ENCODE peak calls at places on chromosomes 13 and 19, in six cellular contexts. One of them, this sample, is unnamed.

GRCh38 chr19:31334101-31334848 is 15.0 kb downstream of the TSHZ3 start:
- DNase-seq in NCI-H1417 treated with DMSO at 0.1 percent for 48 hours: no peak
- DNase-seq in NCI-H748 treated with DMSO at 0.1 percent for 48 hours: no peak
- DNase-seq in stimulated activated CD8-positive, alpha-beta memory T cell treated with anti-CD3 and anti-CD28 coated beads, Interleukin-7, amount 100 ng/mL, for 24 hours: no peak
- DNase-seq in HAP-1: peak
- DNase-seq in EL: peak
- DNase-seq in this sample: no peak

GRCh38 chr13:23510979-23511735 is 59.1 kb upstream of the TNFRSF19 start:
- DNase-seq in EL: peak
- DNase-seq in NCI-H748 treated with DMSO at 0.1 percent for 48 hours: peak
- DNase-seq in HAP-1: no peak
- DNase-seq in stimulated activated CD8-positive, alpha-beta memory T cell treated with anti-CD3 and anti-CD28 coated beads, Interleukin-7, amount 100 ng/mL, for 24 hours: no peak
- DNase-seq in NCI-H1417 treated with DMSO at 0.1 percent for 48 hours: no peak
- DNase-seq in this sample: no peak

GRCh38 chr19:33429891-33430673 is 56.6 kb downstream of the CEBPG start:
- DNase-seq in NCI-H748 treated with DMSO at 0.1 percent for 48 hours: no peak
- DNase-seq in EL: no peak
- DNase-seq in HAP-1: no peak
- DNase-seq in stimulated activated CD8-positive, alpha-beta memory T cell treated with anti-CD3 and anti-CD28 coated beads, Interleukin-7, amount 100 ng/mL, for 24 hours: no peak
- DNase-seq in NCI-H1417 treated with DMSO at 0.1 percent for 48 hours: no peak
- DNase-seq in this sample: no peak

GRCh38 chr19:2434721-2435265 is 7.4 kb upstream of the TIMM13 start:
- DNase-seq in stimulated activated CD8-positive, alpha-beta memory T cell treated with anti-CD3 and anti-CD28 coated beads, Interleukin-7, amount 100 ng/mL, for 24 hours: no peak
- DNase-seq in HAP-1: no peak
- DNase-seq in NCI-H748 treated with DMSO at 0.1 percent for 48 hours: no peak
- DNase-seq in EL: no peak
- DNase-seq in NCI-H1417 treated with DMSO at 0.1 percent for 48 hours: no peak
- DNase-seq in this sample: no peak

GRCh38 chr13:102700088-102701031 is 5.5 kb upstream of the METTL21C start:
- DNase-seq in stimulated activated CD8-positive, alpha-beta memory T cell treated with anti-CD3 and anti-CD28 coated beads, Interleukin-7, amount 100 ng/mL, for 24 hours: no peak
- DNase-seq in NCI-H748 treated with DMSO at 0.1 percent for 48 hours: no peak
- DNase-seq in NCI-H1417 treated with DMSO at 0.1 percent for 48 hours: no peak
- DNase-seq in HAP-1: no peak
- DNase-seq in EL: peak
- DNase-seq in this sample: no peak

GRCh38 chr13:40981361-40981760 is 37.8 kb downstream of the ELF1 start:
- DNase-seq in NCI-H748 treated with DMSO at 0.1 percent for 48 hours: no peak
- DNase-seq in NCI-H1417 treated with DMSO at 0.1 percent for 48 hours: no peak
- DNase-seq in HAP-1: no peak
- DNase-seq in EL: no peak
- DNase-seq in stimulated activated CD8-positive, alpha-beta memory T cell treated with anti-CD3 and anti-CD28 coated beads, Interleukin-7, amount 100 ng/mL, for 24 hours: no peak
- DNase-seq in this sample: peak

GRCh38 chr19:42529248-42529764 is 1.0 kb upstream of the CEACAM1 start:
- DNase-seq in stimulated activated CD8-positive, alpha-beta memory T cell treated with anti-CD3 and anti-CD28 coated beads, Interleukin-7, amount 100 ng/mL, for 24 hours: peak
- DNase-seq in HAP-1: peak
- DNase-seq in EL: peak
- DNase-seq in NCI-H748 treated with DMSO at 0.1 percent for 48 hours: no peak
- DNase-seq in NCI-H1417 treated with DMSO at 0.1 percent for 48 hours: no peak
- DNase-seq in this sample: peak

GRCh38 chr13:44921478-44921877 is 67.8 kb downstream of the NUFIP1 start:
- DNase-seq in NCI-H748 treated with DMSO at 0.1 percent for 48 hours: no peak
- DNase-seq in NCI-H1417 treated with DMSO at 0.1 percent for 48 hours: no peak
- DNase-seq in HAP-1: no peak
- DNase-seq in stimulated activated CD8-positive, alpha-beta memory T cell treated with anti-CD3 and anti-CD28 coated beads, Interleukin-7, amount 100 ng/mL, for 24 hours: no peak
- DNase-seq in EL: no peak
- DNase-seq in this sample: no peak

GRCh38 chr13:75481176-75482069 is 546 bp downstream of the TBC1D4 start:
- DNase-seq in HAP-1: peak
- DNase-seq in EL: peak
- DNase-seq in NCI-H1417 treated with DMSO at 0.1 percent for 48 hours: no peak
- DNase-seq in NCI-H748 treated with DMSO at 0.1 percent for 48 hours: peak
- DNase-seq in stimulated activated CD8-positive, alpha-beta memory T cell treated with anti-CD3 and anti-CD28 coated beads, Interleukin-7, amount 100 ng/mL, for 24 hours: no peak
- DNase-seq in this sample: no peak

GRCh38 chr13:54029720-54030119 is 1001.1 kb downstream of the OLFM4 start:
- DNase-seq in NCI-H1417 treated with DMSO at 0.1 percent for 48 hours: no peak
- DNase-seq in stimulated activated CD8-positive, alpha-beta memory T cell treated with anti-CD3 and anti-CD28 coated beads, Interleukin-7, amount 100 ng/mL, for 24 hours: no peak
- DNase-seq in NCI-H748 treated with DMSO at 0.1 percent for 48 hours: no peak
- DNase-seq in EL: no peak
- DNase-seq in HAP-1: no peak
- DNase-seq in this sample: peak

GRCh38 chr19:20167020-20167644 is at the start of gene ZNF486:
- DNase-seq in NCI-H1417 treated with DMSO at 0.1 percent for 48 hours: no peak
- DNase-seq in HAP-1: no peak
- DNase-seq in EL: peak
- DNase-seq in NCI-H748 treated with DMSO at 0.1 percent for 48 hours: peak
- DNase-seq in stimulated activated CD8-positive, alpha-beta memory T cell treated with anti-CD3 and anti-CD28 coated beads, Interleukin-7, amount 100 ng/mL, for 24 hours: peak
- DNase-seq in this sample: peak

GRCh38 chr19:3482507-3483225 is 575 bp downstream of the SMIM44 start:
- DNase-seq in stimulated activated CD8-positive, alpha-beta memory T cell treated with anti-CD3 and anti-CD28 coated beads, Interleukin-7, amount 100 ng/mL, for 24 hours: no peak
- DNase-seq in NCI-H748 treated with DMSO at 0.1 percent for 48 hours: no peak
- DNase-seq in EL: no peak
- DNase-seq in HAP-1: no peak
- DNase-seq in NCI-H1417 treated with DMSO at 0.1 percent for 48 hours: no peak
- DNase-seq in this sample: no peak

GRCh38 chr19:1396019-1396767 is 5.1 kb downstream of the GAMT start:
- DNase-seq in EL: no peak
- DNase-seq in NCI-H748 treated with DMSO at 0.1 percent for 48 hours: no peak
- DNase-seq in stimulated activated CD8-positive, alpha-beta memory T cell treated with anti-CD3 and anti-CD28 coated beads, Interleukin-7, amount 100 ng/mL, for 24 hours: no peak
- DNase-seq in HAP-1: no peak
- DNase-seq in NCI-H1417 treated with DMSO at 0.1 percent for 48 hours: no peak
- DNase-seq in this sample: no peak

GRCh38 chr19:3350014-3350663 is 16.2 kb upstream of the NFIC start:
- DNase-seq in NCI-H748 treated with DMSO at 0.1 percent for 48 hours: peak
- DNase-seq in stimulated activated CD8-positive, alpha-beta memory T cell treated with anti-CD3 and anti-CD28 coated beads, Interleukin-7, amount 100 ng/mL, for 24 hours: no peak
- DNase-seq in HAP-1: no peak
- DNase-seq in NCI-H1417 treated with DMSO at 0.1 percent for 48 hours: no peak
- DNase-seq in EL: no peak
- DNase-seq in this sample: no peak

GRCh38 chr19:45568732-45569131 is 15.9 kb downstream of the OPA3 start:
- DNase-seq in NCI-H1417 treated with DMSO at 0.1 percent for 48 hours: no peak
- DNase-seq in HAP-1: no peak
- DNase-seq in NCI-H748 treated with DMSO at 0.1 percent for 48 hours: no peak
- DNase-seq in EL: peak
- DNase-seq in stimulated activated CD8-positive, alpha-beta memory T cell treated with anti-CD3 and anti-CD28 coated beads, Interleukin-7, amount 100 ng/mL, for 24 hours: no peak
- DNase-seq in this sample: no peak

GRCh38 chr19:17703823-17704463 is 15.3 kb upstream of the MAP1S start:
- DNase-seq in EL: peak
- DNase-seq in NCI-H748 treated with DMSO at 0.1 percent for 48 hours: no peak
- DNase-seq in HAP-1: no peak
- DNase-seq in NCI-H1417 treated with DMSO at 0.1 percent for 48 hours: no peak
- DNase-seq in stimulated activated CD8-positive, alpha-beta memory T cell treated with anti-CD3 and anti-CD28 coated beads, Interleukin-7, amount 100 ng/mL, for 24 hours: peak
- DNase-seq in this sample: peak

GRCh38 chr19:50467566-50467965 is 8.7 kb upstream of the EMC10 start:
- DNase-seq in HAP-1: no peak
- DNase-seq in EL: no peak
- DNase-seq in NCI-H748 treated with DMSO at 0.1 percent for 48 hours: no peak
- DNase-seq in NCI-H1417 treated with DMSO at 0.1 percent for 48 hours: no peak
- DNase-seq in stimulated activated CD8-positive, alpha-beta memory T cell treated with anti-CD3 and anti-CD28 coated beads, Interleukin-7, amount 100 ng/mL, for 24 hours: no peak
- DNase-seq in this sample: no peak

GRCh38 chr19:56119585-56119978 is 1.5 kb downstream of the ZNF787 start:
- DNase-seq in NCI-H1417 treated with DMSO at 0.1 percent for 48 hours: no peak
- DNase-seq in HAP-1: no peak
- DNase-seq in NCI-H748 treated with DMSO at 0.1 percent for 48 hours: no peak
- DNase-seq in EL: peak
- DNase-seq in stimulated activated CD8-positive, alpha-beta memory T cell treated with anti-CD3 and anti-CD28 coated beads, Interleukin-7, amount 100 ng/mL, for 24 hours: no peak
- DNase-seq in this sample: peak

GRCh38 chr19:40529093-40529954 is 47.3 kb upstream of the SHKBP1 start:
- DNase-seq in EL: peak
- DNase-seq in stimulated activated CD8-positive, alpha-beta memory T cell treated with anti-CD3 and anti-CD28 coated beads, Interleukin-7, amount 100 ng/mL, for 24 hours: peak
- DNase-seq in HAP-1: peak
- DNase-seq in NCI-H1417 treated with DMSO at 0.1 percent for 48 hours: peak
- DNase-seq in NCI-H748 treated with DMSO at 0.1 percent for 48 hours: peak
- DNase-seq in this sample: peak

GRCh38 chr19:53140351-53140750 is 7.6 kb upstream of the ZNF415 start:
- DNase-seq in HAP-1: no peak
- DNase-seq in EL: no peak
- DNase-seq in NCI-H1417 treated with DMSO at 0.1 percent for 48 hours: no peak
- DNase-seq in NCI-H748 treated with DMSO at 0.1 percent for 48 hours: no peak
- DNase-seq in stimulated activated CD8-positive, alpha-beta memory T cell treated with anti-CD3 and anti-CD28 coated beads, Interleukin-7, amount 100 ng/mL, for 24 hours: no peak
- DNase-seq in this sample: no peak

GRCh38 chr13:38635030-38635429 is 51.8 kb upstream of the FREM2 start:
- DNase-seq in NCI-H748 treated with DMSO at 0.1 percent for 48 hours: no peak
- DNase-seq in stimulated activated CD8-positive, alpha-beta memory T cell treated with anti-CD3 and anti-CD28 coated beads, Interleukin-7, amount 100 ng/mL, for 24 hours: no peak
- DNase-seq in NCI-H1417 treated with DMSO at 0.1 percent for 48 hours: no peak
- DNase-seq in EL: no peak
- DNase-seq in HAP-1: no peak
- DNase-seq in this sample: no peak

GRCh38 chr13:113506025-113506685 is 15.6 kb upstream of the DCUN1D2 start:
- DNase-seq in HAP-1: no peak
- DNase-seq in stimulated activated CD8-positive, alpha-beta memory T cell treated with anti-CD3 and anti-CD28 coated beads, Interleukin-7, amount 100 ng/mL, for 24 hours: no peak
- DNase-seq in NCI-H748 treated with DMSO at 0.1 percent for 48 hours: no peak
- DNase-seq in EL: no peak
- DNase-seq in NCI-H1417 treated with DMSO at 0.1 percent for 48 hours: no peak
- DNase-seq in this sample: peak

GRCh38 chr13:48783181-48783630 is 129.5 kb downstream of the CYSLTR2 start:
- DNase-seq in EL: peak
- DNase-seq in NCI-H748 treated with DMSO at 0.1 percent for 48 hours: no peak
- DNase-seq in HAP-1: no peak
- DNase-seq in stimulated activated CD8-positive, alpha-beta memory T cell treated with anti-CD3 and anti-CD28 coated beads, Interleukin-7, amount 100 ng/mL, for 24 hours: no peak
- DNase-seq in NCI-H1417 treated with DMSO at 0.1 percent for 48 hours: no peak
- DNase-seq in this sample: peak

GRCh38 chr13:106522898-106523525 is 12.4 kb downstream of the EFNB2 start:
- DNase-seq in NCI-H748 treated with DMSO at 0.1 percent for 48 hours: no peak
- DNase-seq in NCI-H1417 treated with DMSO at 0.1 percent for 48 hours: no peak
- DNase-seq in EL: no peak
- DNase-seq in stimulated activated CD8-positive, alpha-beta memory T cell treated with anti-CD3 and anti-CD28 coated beads, Interleukin-7, amount 100 ng/mL, for 24 hours: no peak
- DNase-seq in HAP-1: no peak
- DNase-seq in this sample: no peak

GRCh38 chr19:45657520-45658163 is 10.4 kb upstream of the GIPR start:
- DNase-seq in HAP-1: no peak
- DNase-seq in NCI-H1417 treated with DMSO at 0.1 percent for 48 hours: no peak
- DNase-seq in stimulated activated CD8-positive, alpha-beta memory T cell treated with anti-CD3 and anti-CD28 coated beads, Interleukin-7, amount 100 ng/mL, for 24 hours: no peak
- DNase-seq in EL: no peak
- DNase-seq in NCI-H748 treated with DMSO at 0.1 percent for 48 hours: no peak
- DNase-seq in this sample: no peak

GRCh38 chr13:39499580-39499979 is 103.4 kb downstream of the LHFPL6 start:
- DNase-seq in NCI-H1417 treated with DMSO at 0.1 percent for 48 hours: no peak
- DNase-seq in HAP-1: no peak
- DNase-seq in NCI-H748 treated with DMSO at 0.1 percent for 48 hours: no peak
- DNase-seq in stimulated activated CD8-positive, alpha-beta memory T cell treated with anti-CD3 and anti-CD28 coated beads, Interleukin-7, amount 100 ng/mL, for 24 hours: no peak
- DNase-seq in EL: no peak
- DNase-seq in this sample: no peak

GRCh38 chr19:44566984-44567383 is 37.5 kb upstream of the CEACAM20 start:
- DNase-seq in HAP-1: no peak
- DNase-seq in NCI-H748 treated with DMSO at 0.1 percent for 48 hours: no peak
- DNase-seq in EL: no peak
- DNase-seq in stimulated activated CD8-positive, alpha-beta memory T cell treated with anti-CD3 and anti-CD28 coated beads, Interleukin-7, amount 100 ng/mL, for 24 hours: no peak
- DNase-seq in NCI-H1417 treated with DMSO at 0.1 percent for 48 hours: no peak
- DNase-seq in this sample: peak

GRCh38 chr19:51129716-51130115 is 5.0 kb downstream of the SIGLEC9 start:
- DNase-seq in NCI-H748 treated with DMSO at 0.1 percent for 48 hours: no peak
- DNase-seq in EL: no peak
- DNase-seq in stimulated activated CD8-positive, alpha-beta memory T cell treated with anti-CD3 and anti-CD28 coated beads, Interleukin-7, amount 100 ng/mL, for 24 hours: no peak
- DNase-seq in NCI-H1417 treated with DMSO at 0.1 percent for 48 hours: no peak
- DNase-seq in HAP-1: no peak
- DNase-seq in this sample: no peak

GRCh38 chr19:47158879-47159509 is 28.4 kb downstream of the SAE1 start:
- DNase-seq in EL: peak
- DNase-seq in NCI-H748 treated with DMSO at 0.1 percent for 48 hours: no peak
- DNase-seq in stimulated activated CD8-positive, alpha-beta memory T cell treated with anti-CD3 and anti-CD28 coated beads, Interleukin-7, amount 100 ng/mL, for 24 hours: no peak
- DNase-seq in HAP-1: no peak
- DNase-seq in NCI-H1417 treated with DMSO at 0.1 percent for 48 hours: no peak
- DNase-seq in this sample: no peak

GRCh38 chr13:66556306-66556705 is 673.8 kb downstream of the PCDH9 start:
- DNase-seq in stimulated activated CD8-positive, alpha-beta memory T cell treated with anti-CD3 and anti-CD28 coated beads, Interleukin-7, amount 100 ng/mL, for 24 hours: no peak
- DNase-seq in HAP-1: no peak
- DNase-seq in NCI-H1417 treated with DMSO at 0.1 percent for 48 hours: no peak
- DNase-seq in NCI-H748 treated with DMSO at 0.1 percent for 48 hours: no peak
- DNase-seq in EL: peak
- DNase-seq in this sample: no peak

GRCh38 chr19:55348317-55349034 is 6.0 kb downstream of the COX6B2 start:
- DNase-seq in stimulated activated CD8-positive, alpha-beta memory T cell treated with anti-CD3 and anti-CD28 coated beads, Interleukin-7, amount 100 ng/mL, for 24 hours: no peak
- DNase-seq in NCI-H1417 treated with DMSO at 0.1 percent for 48 hours: no peak
- DNase-seq in HAP-1: peak
- DNase-seq in NCI-H748 treated with DMSO at 0.1 percent for 48 hours: no peak
- DNase-seq in EL: no peak
- DNase-seq in this sample: no peak

GRCh38 chr13:101489635-101490034 is 37.2 kb downstream of the ITGBL1 start:
- DNase-seq in HAP-1: no peak
- DNase-seq in stimulated activated CD8-positive, alpha-beta memory T cell treated with anti-CD3 and anti-CD28 coated beads, Interleukin-7, amount 100 ng/mL, for 24 hours: no peak
- DNase-seq in EL: peak
- DNase-seq in NCI-H1417 treated with DMSO at 0.1 percent for 48 hours: no peak
- DNase-seq in NCI-H748 treated with DMSO at 0.1 percent for 48 hours: no peak
- DNase-seq in this sample: no peak

GRCh38 chr13:78593652-78594494 is 9.5 kb downstream of the POU4F1 start:
- DNase-seq in EL: no peak
- DNase-seq in NCI-H748 treated with DMSO at 0.1 percent for 48 hours: peak
- DNase-seq in NCI-H1417 treated with DMSO at 0.1 percent for 48 hours: peak
- DNase-seq in HAP-1: no peak
- DNase-seq in stimulated activated CD8-positive, alpha-beta memory T cell treated with anti-CD3 and anti-CD28 coated beads, Interleukin-7, amount 100 ng/mL, for 24 hours: no peak
- DNase-seq in this sample: no peak

GRCh38 chr19:23932878-23933277 is 18.2 kb downstream of the ZNF726 start:
- DNase-seq in stimulated activated CD8-positive, alpha-beta memory T cell treated with anti-CD3 and anti-CD28 coated beads, Interleukin-7, amount 100 ng/mL, for 24 hours: no peak
- DNase-seq in EL: no peak
- DNase-seq in NCI-H748 treated with DMSO at 0.1 percent for 48 hours: no peak
- DNase-seq in HAP-1: no peak
- DNase-seq in NCI-H1417 treated with DMSO at 0.1 percent for 48 hours: no peak
- DNase-seq in this sample: no peak

GRCh38 chr19:35879068-35879467 is 10.7 kb downstream of the APLP1 start:
- DNase-seq in NCI-H1417 treated with DMSO at 0.1 percent for 48 hours: no peak
- DNase-seq in HAP-1: no peak
- DNase-seq in stimulated activated CD8-positive, alpha-beta memory T cell treated with anti-CD3 and anti-CD28 coated beads, Interleukin-7, amount 100 ng/mL, for 24 hours: no peak
- DNase-seq in EL: no peak
- DNase-seq in NCI-H748 treated with DMSO at 0.1 percent for 48 hours: no peak
- DNase-seq in this sample: no peak

GRCh38 chr13:32164622-32165268 is 133.2 kb downstream of the FRY start:
- DNase-seq in HAP-1: peak
- DNase-seq in EL: peak
- DNase-seq in NCI-H1417 treated with DMSO at 0.1 percent for 48 hours: no peak
- DNase-seq in stimulated activated CD8-positive, alpha-beta memory T cell treated with anti-CD3 and anti-CD28 coated beads, Interleukin-7, amount 100 ng/mL, for 24 hours: no peak
- DNase-seq in NCI-H748 treated with DMSO at 0.1 percent for 48 hours: peak
- DNase-seq in this sample: peak

GRCh38 chr13:113904411-113904810 is 40.5 kb upstream of the GAS6 start:
- DNase-seq in stimulated activated CD8-positive, alpha-beta memory T cell treated with anti-CD3 and anti-CD28 coated beads, Interleukin-7, amount 100 ng/mL, for 24 hours: no peak
- DNase-seq in EL: peak
- DNase-seq in NCI-H748 treated with DMSO at 0.1 percent for 48 hours: no peak
- DNase-seq in HAP-1: no peak
- DNase-seq in NCI-H1417 treated with DMSO at 0.1 percent for 48 hours: no peak
- DNase-seq in this sample: no peak

GRCh38 chr13:42895781-42896180 is 96.3 kb downstream of the EPSTI1 start:
- DNase-seq in NCI-H1417 treated with DMSO at 0.1 percent for 48 hours: no peak
- DNase-seq in stimulated activated CD8-positive, alpha-beta memory T cell treated with anti-CD3 and anti-CD28 coated beads, Interleukin-7, amount 100 ng/mL, for 24 hours: no peak
- DNase-seq in NCI-H748 treated with DMSO at 0.1 percent for 48 hours: no peak
- DNase-seq in EL: no peak
- DNase-seq in HAP-1: no peak
- DNase-seq in this sample: no peak

This sample was measured in HL-60.